ENCODE peak calls at places on chromosomes 11 and 22, in five cellular contexts. One of them, this sample, is unnamed.

GRCh38 chr22:38487946-38488345 is 18.2 kb downstream of the DDX17 start:
- DNase-seq in ovary: no peak
- DNase-seq in psoas muscle: no peak
- DNase-seq in thoracic aorta: no peak
- DNase-seq in coronary artery: no peak
- DNase-seq in this sample: no peak

GRCh38 chr22:35835998-35836691 is 118.5 kb downstream of the APOL5 start:
- DNase-seq in ovary: peak
- DNase-seq in psoas muscle: no peak
- DNase-seq in thoracic aorta: no peak
- DNase-seq in coronary artery: no peak
- DNase-seq in this sample: no peak

GRCh38 chr11:122981388-122982264 is at the start of gene BSX:
- DNase-seq in ovary: no peak
- DNase-seq in psoas muscle: peak
- DNase-seq in thoracic aorta: no peak
- DNase-seq in coronary artery: no peak
- DNase-seq in this sample: no peak

GRCh38 chr11:68270334-68271022 is 1.3 kb downstream of the C11orf24 start:
- DNase-seq in ovary: no peak
- DNase-seq in psoas muscle: no peak
- DNase-seq in thoracic aorta: no peak
- DNase-seq in coronary artery: no peak
- DNase-seq in this sample: no peak

GRCh38 chr22:42490244-42490832 is 29.3 kb downstream of the RRP7A start:
- DNase-seq in ovary: no peak
- DNase-seq in psoas muscle: no peak
- DNase-seq in thoracic aorta: no peak
- DNase-seq in coronary artery: no peak
- DNase-seq in this sample: no peak

GRCh38 chr11:212150-213100 is 4.9 kb downstream of the RIC8A start:
- DNase-seq in ovary: no peak
- DNase-seq in psoas muscle: peak
- DNase-seq in thoracic aorta: no peak
- DNase-seq in coronary artery: no peak
- DNase-seq in this sample: no peak

GRCh38 chr11:89119426-89119825 is 53.6 kb upstream of the GRM5 start:
- DNase-seq in ovary: no peak
- DNase-seq in psoas muscle: no peak
- DNase-seq in thoracic aorta: no peak
- DNase-seq in coronary artery: no peak
- DNase-seq in this sample: no peak

GRCh38 chr11:112822478-112823274 is 138.5 kb upstream of the NCAM1 start:
- DNase-seq in ovary: no peak
- DNase-seq in psoas muscle: no peak
- DNase-seq in thoracic aorta: no peak
- DNase-seq in coronary artery: no peak
- DNase-seq in this sample: no peak

GRCh38 chr22:47340851-47341436 is 578.5 kb downstream of the TBC1D22A start:
- DNase-seq in ovary: no peak
- DNase-seq in psoas muscle: no peak
- DNase-seq in thoracic aorta: no peak
- DNase-seq in coronary artery: no peak
- DNase-seq in this sample: no peak

GRCh38 chr11:36141595-36141994 is 147.6 kb downstream of the COMMD9 start:
- DNase-seq in ovary: no peak
- DNase-seq in psoas muscle: no peak
- DNase-seq in thoracic aorta: no peak
- DNase-seq in coronary artery: no peak
- DNase-seq in this sample: no peak

GRCh38 chr11:11016123-11016522 is 158.3 kb upstream of the ZBED5 start:
- DNase-seq in ovary: no peak
- DNase-seq in psoas muscle: no peak
- DNase-seq in thoracic aorta: no peak
- DNase-seq in coronary artery: no peak
- DNase-seq in this sample: no peak

GRCh38 chr11:117822031-117822521 is 2.5 kb downstream of the FXYD2 start:
- DNase-seq in ovary: no peak
- DNase-seq in psoas muscle: peak
- DNase-seq in thoracic aorta: no peak
- DNase-seq in coronary artery: peak
- DNase-seq in this sample: no peak

GRCh38 chr22:49573109-49573765 is 254.4 kb downstream of the BRD1 start:
- DNase-seq in ovary: no peak
- DNase-seq in psoas muscle: peak
- DNase-seq in thoracic aorta: no peak
- DNase-seq in coronary artery: peak
- DNase-seq in this sample: no peak

GRCh38 chr11:82939456-82939855 is 37.9 kb downstream of the DDIAS start:
- DNase-seq in ovary: no peak
- DNase-seq in psoas muscle: no peak
- DNase-seq in thoracic aorta: no peak
- DNase-seq in coronary artery: no peak
- DNase-seq in this sample: no peak

GRCh38 chr11:11296434-11296833 is 56.6 kb downstream of the CSNK2A3 start:
- DNase-seq in ovary: no peak
- DNase-seq in psoas muscle: no peak
- DNase-seq in thoracic aorta: no peak
- DNase-seq in coronary artery: no peak
- DNase-seq in this sample: no peak

GRCh38 chr11:46294365-46295309 is 17.2 kb downstream of the CREB3L1 start:
- DNase-seq in ovary: peak
- DNase-seq in psoas muscle: peak
- DNase-seq in thoracic aorta: no peak
- DNase-seq in coronary artery: no peak
- DNase-seq in this sample: no peak

GRCh38 chr11:10044618-10045017 is 249.4 kb downstream of the SBF2 start:
- DNase-seq in ovary: no peak
- DNase-seq in psoas muscle: no peak
- DNase-seq in thoracic aorta: no peak
- DNase-seq in coronary artery: no peak
- DNase-seq in this sample: no peak

GRCh38 chr11:74932797-74933196 is 16.1 kb downstream of the XRRA1 start:
- DNase-seq in ovary: no peak
- DNase-seq in psoas muscle: no peak
- DNase-seq in thoracic aorta: no peak
- DNase-seq in coronary artery: no peak
- DNase-seq in this sample: no peak

GRCh38 chr11:31397239-31397834 is 27.7 kb downstream of the DNAJC24 start:
- DNase-seq in ovary: no peak
- DNase-seq in psoas muscle: no peak
- DNase-seq in thoracic aorta: no peak
- DNase-seq in coronary artery: no peak
- DNase-seq in this sample: no peak

GRCh38 chr11:100778386-100778785 is 91.3 kb downstream of the ARHGAP42 start:
- DNase-seq in ovary: no peak
- DNase-seq in psoas muscle: no peak
- DNase-seq in thoracic aorta: no peak
- DNase-seq in coronary artery: no peak
- DNase-seq in this sample: no peak

GRCh38 chr11:70660889-70661197 is 262.5 kb downstream of the CTTN start:
- DNase-seq in ovary: no peak
- DNase-seq in psoas muscle: no peak
- DNase-seq in thoracic aorta: no peak
- DNase-seq in coronary artery: no peak
- DNase-seq in this sample: no peak

GRCh38 chr11:34250732-34251639 is 106.8 kb downstream of the ABTB2 start:
- DNase-seq in ovary: no peak
- DNase-seq in psoas muscle: peak
- DNase-seq in thoracic aorta: peak
- DNase-seq in coronary artery: peak
- DNase-seq in this sample: peak

GRCh38 chr11:62577046-62577708 is 3.5 kb upstream of the EEF1G start:
- DNase-seq in ovary: peak
- DNase-seq in psoas muscle: peak
- DNase-seq in thoracic aorta: no peak
- DNase-seq in coronary artery: no peak
- DNase-seq in this sample: no peak

GRCh38 chr11:62574363-62575057 is 819 bp upstream of the EEF1G start:
- DNase-seq in ovary: peak
- DNase-seq in psoas muscle: peak
- DNase-seq in thoracic aorta: no peak
- DNase-seq in coronary artery: no peak
- DNase-seq in this sample: no peak

GRCh38 chr11:62573592-62574362 is at the start of gene EEF1G:
- DNase-seq in ovary: peak
- DNase-seq in psoas muscle: peak
- DNase-seq in thoracic aorta: peak
- DNase-seq in coronary artery: peak
- DNase-seq in this sample: peak

GRCh38 chr11:62575837-62576236 is 2.1 kb upstream of the EEF1G start:
- DNase-seq in ovary: peak
- DNase-seq in psoas muscle: peak
- DNase-seq in thoracic aorta: no peak
- DNase-seq in coronary artery: no peak
- DNase-seq in this sample: no peak

GRCh38 chr11:62575156-62575555 is 1.5 kb upstream of the EEF1G start:
- DNase-seq in ovary: peak
- DNase-seq in psoas muscle: peak
- DNase-seq in thoracic aorta: no peak
- DNase-seq in coronary artery: no peak
- DNase-seq in this sample: no peak
- H3K4me3 ChIP-seq in ovary: peak
- H3K4me3 ChIP-seq in psoas muscle: peak
- H3K4me3 ChIP-seq in thoracic aorta: peak
- H3K4me3 ChIP-seq in coronary artery: peak
- H3K4me3 ChIP-seq in this sample: peak

DNA sequence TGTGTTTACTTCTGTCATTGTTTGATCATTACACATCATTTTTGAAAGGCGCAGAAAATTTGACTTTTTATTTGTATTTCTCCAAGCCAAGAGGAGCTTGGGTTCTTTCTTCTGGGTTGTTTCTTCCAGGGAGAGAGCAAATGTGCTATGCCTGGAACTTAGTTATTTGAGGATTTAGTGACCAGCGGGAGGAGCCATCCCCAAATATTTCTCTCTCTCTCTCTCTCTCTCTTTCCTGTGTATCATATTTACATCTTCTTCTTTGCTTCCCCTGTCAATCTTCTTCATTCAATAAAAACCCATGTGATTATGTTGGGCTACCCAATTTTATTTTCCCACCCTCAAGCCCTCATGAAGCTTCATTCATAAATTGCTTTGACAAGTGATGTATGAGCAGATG is 534.5 kb downstream of the LRRC4C start:
- DNase-seq in ovary: no peak
- DNase-seq in psoas muscle: no peak
- DNase-seq in thoracic aorta: no peak
- DNase-seq in coronary artery: no peak
- DNase-seq in this sample: no peak
- TF ChIP-seq CTCF in ovary: no peak
- TF ChIP-seq CTCF in psoas muscle: no peak
- TF ChIP-seq CTCF in thoracic aorta: no peak
- TF ChIP-seq CTCF in coronary artery: no peak
- TF ChIP-seq CTCF in this sample: no peak

DNA sequence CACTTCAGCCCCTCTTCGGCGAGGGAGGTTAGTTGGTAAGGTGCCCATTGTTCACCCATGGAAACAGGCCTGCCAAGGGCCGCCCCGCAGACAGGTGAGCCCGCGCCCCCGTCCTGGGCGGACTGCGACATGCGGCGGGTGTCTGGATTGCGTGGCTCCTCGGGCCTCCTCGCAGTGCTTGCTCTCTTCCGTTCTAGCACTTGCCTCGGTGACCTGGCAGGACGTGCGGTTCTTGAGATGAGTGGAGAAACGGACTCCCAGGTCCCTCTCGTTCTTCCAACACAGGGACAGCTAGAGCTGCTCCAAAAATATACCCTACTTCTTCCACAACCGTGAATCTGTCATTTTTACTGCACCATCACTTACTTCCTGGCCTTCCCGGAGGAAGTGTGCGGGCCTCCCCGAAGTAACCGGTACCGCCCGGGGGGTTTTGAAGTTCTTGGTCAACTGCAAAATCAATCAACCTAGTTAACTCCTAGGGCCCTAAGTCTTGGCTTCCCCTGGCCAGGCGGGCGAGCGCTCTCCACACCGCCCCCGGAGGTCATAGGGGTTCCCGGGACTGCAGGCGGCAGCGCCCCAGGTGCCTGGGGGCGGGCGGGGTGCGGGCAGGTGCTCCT is 745 bp upstream of the ZBTB44 start:
- DNase-seq in ovary: peak
- DNase-seq in psoas muscle: peak
- DNase-seq in thoracic aorta: no peak
- DNase-seq in coronary artery: peak
- DNase-seq in this sample: no peak
- H3K4me3 ChIP-seq in ovary: peak
- H3K4me3 ChIP-seq in psoas muscle: peak
- H3K4me3 ChIP-seq in thoracic aorta: peak
- H3K4me3 ChIP-seq in coronary artery: peak
- H3K4me3 ChIP-seq in this sample: peak

GRCh38 chr11:64305075-64305690 is at the start of gene ESRRA:
- DNase-seq in ovary: peak
- DNase-seq in psoas muscle: peak
- DNase-seq in thoracic aorta: peak
- DNase-seq in coronary artery: peak
- DNase-seq in this sample: peak

GRCh38 chr11:64304316-64305072 is 830 bp upstream of the ESRRA start:
- DNase-seq in ovary: peak
- DNase-seq in psoas muscle: peak
- DNase-seq in thoracic aorta: peak
- DNase-seq in coronary artery: peak
- DNase-seq in this sample: peak

GRCh38 chr11:64306563-64306875 is 1.2 kb downstream of the ESRRA start:
- DNase-seq in ovary: no peak
- DNase-seq in psoas muscle: no peak
- DNase-seq in thoracic aorta: no peak
- DNase-seq in coronary artery: no peak
- DNase-seq in this sample: no peak

GRCh38 chr11:64306876-64307622 is 1.7 kb downstream of the ESRRA start:
- DNase-seq in ovary: peak
- DNase-seq in psoas muscle: peak
- DNase-seq in thoracic aorta: no peak
- DNase-seq in coronary artery: no peak
- DNase-seq in this sample: no peak

DNA sequence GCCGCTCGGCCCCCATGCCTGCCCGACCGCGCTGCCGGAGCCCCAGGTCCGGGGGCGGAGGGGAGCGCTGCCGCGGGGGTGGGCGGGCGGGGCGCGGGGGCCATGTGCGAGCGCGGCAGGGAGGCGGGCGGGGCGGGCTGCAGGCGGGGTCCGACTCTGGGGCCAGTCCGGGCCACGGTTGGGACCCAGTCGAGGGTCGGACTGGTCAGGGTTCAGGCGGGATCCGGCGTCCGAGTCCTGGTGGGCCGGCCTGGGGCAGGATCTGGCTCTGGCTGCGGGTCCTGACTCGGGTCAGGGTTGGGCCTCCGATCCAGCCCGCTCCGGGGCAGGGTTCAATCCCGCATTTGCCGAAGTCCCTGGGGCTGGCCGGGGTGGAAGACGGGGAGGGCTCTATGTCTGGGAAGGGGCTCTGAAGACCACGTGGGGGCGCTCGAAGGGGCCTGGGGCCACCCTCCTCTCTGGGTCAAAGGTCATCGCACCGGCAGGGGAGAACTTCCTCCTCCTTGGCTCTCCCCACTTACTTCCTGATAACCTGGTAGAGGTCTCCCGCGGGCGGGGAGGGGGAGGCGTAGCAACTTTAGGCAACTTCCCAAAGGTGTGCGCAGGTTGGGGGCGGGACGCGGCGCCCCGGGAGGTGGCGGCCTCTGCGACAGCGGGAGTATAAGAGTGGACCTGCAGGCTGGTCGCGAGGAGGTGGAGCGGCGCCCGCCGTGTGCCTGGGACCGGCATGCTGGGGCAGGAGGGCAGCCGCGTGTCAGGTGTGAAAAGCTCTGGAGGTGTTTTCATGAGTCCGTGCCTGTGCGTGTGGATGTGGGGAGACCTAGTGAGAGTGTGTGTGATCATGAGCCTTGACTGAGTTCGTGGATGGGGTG is 603 bp downstream of the ESRRA start:
- DNase-seq in ovary: peak
- DNase-seq in psoas muscle: peak
- DNase-seq in thoracic aorta: no peak
- DNase-seq in coronary artery: no peak
- DNase-seq in this sample: no peak
- TF ChIP-seq CTCF in ovary: no peak
- TF ChIP-seq CTCF in psoas muscle: peak
- TF ChIP-seq CTCF in thoracic aorta: no peak
- TF ChIP-seq CTCF in coronary artery: no peak
- TF ChIP-seq CTCF in this sample: peak